ENCODE peak calls at places on chromosomes 5 and 9, in five cellular contexts. K, M, J, X and G are unnamed samples. For H3K9me3, the result is how much of the 10 kb centered on the place peaks cover.

GRCh38 chr9:445033-445432 is 230.4 kb downstream of the DOCK8 start:
- DNase-seq in X (no peak), M (peak), K (no peak), J (peak), G (no peak)

GRCh38 chr5:168575391-168576372 is 3.5 kb downstream of the PANK3 start:
- DNase-seq in J (no peak), X (peak), M (no peak), K (no peak), G (no peak)

GRCh38 chr9:137538058-137538457 is 12.1 kb downstream of the PNPLA7 start:
- DNase-seq in M (no peak), J (no peak), X (no peak), K (no peak), G (no peak)

GRCh38 chr5:172505403-172505759 is 51.1 kb upstream of the SH3PXD2B start:
- DNase-seq in K (peak), X (no peak), M (no peak), J (no peak), G (no peak)

GRCh38 chr9:87147803-87148202 is 200.5 kb upstream of the GAS1 start:
- DNase-seq in M (no peak), K (no peak), X (no peak), J (no peak), G (no peak)

GRCh38 chr9:22829236-22829635 is 382.6 kb downstream of the DMRTA1 start:
- DNase-seq in X (no peak), M (no peak), K (no peak), J (no peak), G (no peak)

GRCh38 chr9:134982311-134982710 is 64.6 kb upstream of the FCN1 start:
- DNase-seq in X (no peak), M (no peak), J (no peak), K (no peak), G (no peak)

GRCh38 chr5:86684222-86684621 is 66.5 kb downstream of the COX7C start:
- DNase-seq in J (no peak), X (no peak), K (no peak), M (no peak), G (no peak)

GRCh38 chr5:139904566-139905400 is 109.2 kb downstream of the PSD2 start:
- DNase-seq in K (peak), M (no peak), J (no peak), X (no peak), G (peak)

GRCh38 chr5:44714871-44715580 is 93.7 kb upstream of the MRPS30 start:
- DNase-seq in X (no peak), K (no peak), M (no peak), J (no peak), G (no peak)

GRCh38 chr9:16294371-16294770 is 576.1 kb downstream of the BNC2 start:
- DNase-seq in M (no peak), K (no peak), X (no peak), J (no peak), G (no peak)

DNA sequence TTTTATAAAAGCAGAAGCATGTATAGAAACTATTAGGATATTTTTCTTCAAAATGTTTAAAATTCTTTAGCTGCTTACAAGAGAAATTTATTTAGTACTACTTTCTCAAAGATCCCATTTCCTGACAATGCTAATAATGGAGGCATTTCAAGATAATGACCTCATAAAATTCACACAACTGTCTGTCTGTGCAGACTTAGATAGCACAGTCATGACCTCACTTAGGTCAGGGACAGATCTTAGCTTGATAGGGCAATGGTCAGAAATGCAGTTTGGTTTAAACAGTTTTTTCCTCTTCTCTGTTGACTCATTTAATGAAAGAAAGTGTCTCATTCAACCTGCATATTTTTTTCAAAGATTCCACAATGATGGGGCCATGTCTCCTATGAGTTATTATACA is 128.4 kb downstream of the GRIA1 start:
- DNase-seq in X (peak), J (no peak), M (no peak), K (no peak), G (no peak)
- H3K9ac ChIP-seq in X (no peak), J (no peak), M (no peak), K (no peak), G (no peak)

GRCh38 chr9:68585034-68585761 is 44.5 kb upstream of the TMEM252 start:
- DNase-seq in J (no peak), M (no peak), K (no peak), X (no peak), G (no peak)

GRCh38 chr9:68584110-68585033 is 43.7 kb upstream of the TMEM252 start:
- DNase-seq in M (peak), X (peak), K (peak), J (peak), G (peak)
- H2AFZ ChIP-seq in M (no peak), X (no peak), K (no peak), J (peak), G (peak)

GRCh38 chr5:141422742-141423291 is 2.0 kb downstream of the PCDHGA11 start:
- DNase-seq in M (no peak), J (no peak), K (no peak), X (no peak), G (no peak)

GRCh38 chr5:141421489-141421855 is 621 bp downstream of the PCDHGA11 start:
- DNase-seq in X (no peak), K (no peak), M (no peak), J (peak), G (no peak)

GRCh38 chr5:141419074-141419880 is 1.6 kb upstream of the PCDHGA11 start:
- DNase-seq in M (no peak), J (no peak), X (no peak), K (no peak), G (no peak)

DNA sequence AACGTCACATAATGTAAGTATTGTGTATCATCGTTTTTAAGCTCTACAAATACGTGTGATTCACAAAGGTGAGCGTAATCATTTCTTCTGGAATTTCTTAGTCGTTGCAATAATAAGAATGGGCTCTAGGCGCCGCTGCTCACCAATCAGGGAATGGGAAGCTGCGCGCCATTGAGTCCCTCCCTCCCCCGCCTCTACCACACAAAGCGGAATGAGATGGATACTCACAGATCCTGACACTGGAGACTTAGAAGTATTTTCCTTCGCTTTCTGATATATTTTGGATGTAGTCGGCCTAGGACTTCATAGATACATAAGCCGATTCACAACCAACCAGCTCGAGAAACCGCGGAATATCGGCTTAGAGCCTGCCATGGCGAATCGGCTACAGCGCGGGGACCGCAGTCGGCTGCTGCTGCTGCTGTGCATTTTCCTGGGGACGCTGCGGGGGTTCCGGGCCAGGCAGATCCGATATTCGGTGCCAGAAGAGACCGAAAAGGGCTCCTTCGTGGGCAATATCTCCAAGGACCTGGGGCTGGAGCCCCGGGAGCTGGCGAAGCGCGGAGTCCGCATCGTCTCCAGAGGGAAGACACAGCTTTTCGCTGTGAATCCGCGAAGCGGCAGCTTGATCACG is at the start of gene PCDHGA11:
- DNase-seq in X (peak), J (peak), M (peak), K (peak), G (no peak)
- H3K9me3 ChIP-seq in X (half or more), J (under half), M (under half), K (under half), G (half or more)

DNA sequence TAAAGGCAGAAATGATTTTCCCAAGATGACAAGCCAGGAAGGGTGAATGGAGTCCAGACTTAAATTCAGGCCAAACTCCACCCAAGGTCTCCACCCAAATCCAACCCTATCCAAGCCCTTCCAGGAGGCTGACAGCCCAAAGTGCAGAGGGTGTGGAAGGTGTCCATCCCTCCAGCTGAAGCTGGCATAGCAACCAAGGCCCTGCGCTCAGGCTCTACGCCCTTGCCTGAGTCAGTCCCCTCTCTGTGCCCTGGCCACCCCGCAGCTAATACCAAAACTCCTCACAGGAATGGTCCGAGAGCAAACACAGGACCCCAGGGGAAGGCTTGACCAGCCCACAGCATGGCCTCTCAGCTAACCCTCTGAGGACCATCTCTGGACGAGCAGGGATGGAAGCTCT is 2.1 kb downstream of the SEPTIN8 start:
- DNase-seq in M (no peak), K (no peak), J (no peak), X (no peak), G (no peak)
- H3K9ac ChIP-seq in M (peak), K (no peak), J (no peak), X (no peak), G (no peak)

GRCh38 chr9:96399335-96399633 is 15.8 kb upstream of the SLC35D2 start:
- DNase-seq in M (no peak), X (no peak), K (no peak), J (no peak), G (no peak)
- H2AFZ ChIP-seq in M (no peak), X (peak), K (no peak), J (peak), G (no peak)

GRCh38 chr5:59917121-59917520 is 23.6 kb upstream of the PDE4D start:
- DNase-seq in K (no peak), X (no peak), J (no peak), M (no peak), G (no peak)

GRCh38 chr5:59921816-59922215 is 28.3 kb upstream of the PDE4D start:
- DNase-seq in M (no peak), K (peak), X (no peak), J (no peak), G (no peak)

GRCh38 chr5:59923465-59923864 is 29.9 kb upstream of the PDE4D start:
- DNase-seq in K (no peak), M (no peak), X (peak), J (peak), G (no peak)

DNA sequence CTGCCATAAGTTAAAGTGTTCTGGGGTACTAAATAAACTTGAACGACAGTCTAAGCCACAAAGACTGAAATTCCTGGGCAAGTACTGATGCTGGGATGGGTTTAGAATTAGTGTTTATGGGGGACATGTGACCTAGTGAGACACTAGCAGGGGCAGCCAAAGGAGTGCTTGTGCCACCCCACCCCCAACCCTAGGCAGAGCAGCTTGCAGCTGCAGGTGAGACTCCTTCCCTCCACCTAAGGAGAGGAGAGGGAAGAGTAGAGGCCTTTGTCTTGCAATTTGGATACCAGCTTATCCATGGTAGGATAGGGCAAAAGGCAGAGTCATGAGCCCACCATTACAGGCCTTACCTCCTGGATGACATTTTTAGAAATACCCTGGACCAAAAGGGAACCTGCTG is 28.7 kb upstream of the PDE4D start:
- DNase-seq in J (no peak), K (peak), X (no peak), M (no peak), G (no peak)
- H3K9me3 ChIP-seq in J (under half), K (under half), X (under half), M (under half), G (under half)

GRCh38 chr5:142301487-142302035 is 23.3 kb downstream of the SPRY4 start:
- DNase-seq in K (no peak), M (no peak), J (no peak), X (no peak), G (no peak)
- H3K9ac ChIP-seq in K (no peak), M (no peak), J (no peak), X (no peak), G (no peak)

GRCh38 chr9:117341161-117341560 is 73.7 kb downstream of the ASTN2 start:
- DNase-seq in M (no peak), X (no peak), J (no peak), K (no peak), G (no peak)

GRCh38 chr9:117343416-117343815 is 71.4 kb downstream of the ASTN2 start:
- DNase-seq in J (no peak), X (no peak), M (no peak), K (no peak), G (no peak)

GRCh38 chr9:117340422-117340821 is 74.4 kb downstream of the ASTN2 start:
- DNase-seq in X (no peak), K (no peak), M (no peak), J (no peak), G (no peak)

DNA sequence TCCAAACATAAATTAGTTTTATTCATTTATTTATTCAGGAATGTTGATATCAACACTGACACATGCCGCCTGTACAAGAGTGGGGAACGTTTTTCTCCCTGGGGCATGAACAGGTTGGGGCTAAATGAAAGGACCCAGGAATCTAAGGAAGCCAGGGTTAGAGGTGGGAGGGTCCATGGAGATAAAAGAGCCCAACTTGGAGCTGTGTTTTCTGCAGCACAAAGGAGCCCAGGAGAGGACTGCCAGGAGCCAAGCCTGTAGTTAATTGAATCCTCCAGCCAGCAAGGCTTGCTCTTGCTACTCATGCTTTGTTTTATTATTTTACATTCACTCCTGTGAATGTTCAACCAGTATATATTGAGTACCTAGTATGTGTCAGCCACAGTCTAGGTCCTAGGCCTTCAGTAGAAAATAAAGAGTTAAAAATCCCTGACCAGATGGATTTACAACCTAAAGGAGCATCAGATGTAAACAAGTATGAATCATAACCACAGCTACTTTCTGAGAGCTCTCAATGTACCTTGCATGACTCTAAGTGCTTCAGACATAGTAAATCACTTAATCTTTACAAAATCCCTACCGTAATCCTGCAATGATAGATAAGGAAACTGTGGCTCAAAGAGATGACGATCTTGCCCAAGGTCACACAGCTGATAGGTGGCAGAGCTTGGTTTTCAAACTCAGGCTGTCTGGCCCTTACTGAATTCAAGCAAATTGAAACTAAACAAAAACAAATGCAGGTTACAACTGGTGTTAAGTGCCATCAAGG is 69.8 kb downstream of the ASTN2 start:
- DNase-seq in M (no peak), X (no peak), J (no peak), K (no peak), G (peak)
- H2AFZ ChIP-seq in M (no peak), X (no peak), J (no peak), K (no peak), G (no peak)